ENCODE peak calls at places on chromosomes 13 and 19, in four cellular contexts. U, Z, I and C are unnamed samples.

GRCh38 chr19:46571495-46571894 is 29.6 kb upstream of the CALM3 start:
- DNase-seq in U (no peak), I (no peak), Z (peak; percentile 46), C (no peak)

GRCh38 chr13:70668983-70669382 is 560.7 kb upstream of the KLHL1 start:
- DNase-seq in U (no peak), I (no peak), Z (no peak), C (no peak)

GRCh38 chr19:12840091-12841079 is 2.1 kb downstream of the MAST1 start:
- DNase-seq in Z (peak; percentile 93), I (no peak), U (peak; percentile 35), C (no peak)

GRCh38 chr13:114231886-114232285 is 2.8 kb upstream of the CDC16 start:
- DNase-seq in U (no peak), Z (no peak), I (no peak), C (no peak)

GRCh38 chr19:46766569-46767317 is 20.5 kb upstream of the STRN4 start:
- DNase-seq in I (no peak), U (no peak), Z (peak; percentile 74), C (no peak)

GRCh38 chr13:26590951-26591350 is 33.5 kb downstream of the WASF3 start:
- DNase-seq in I (no peak), U (no peak), Z (no peak), C (no peak)

GRCh38 chr13:22877421-22877820 is 303.4 kb upstream of the SGCG start:
- DNase-seq in I (no peak), U (no peak), Z (no peak), C (no peak)

GRCh38 chr19:49997709-49998108 is 27.5 kb downstream of the VRK3 start:
- DNase-seq in Z (peak; percentile 79), I (peak; percentile 26), U (peak; percentile 40), C (peak; percentile 46)

GRCh38 chr19:45323671-45324081 is 1.0 kb upstream of the CKM start:
- DNase-seq in U (no peak), I (no peak), Z (no peak), C (no peak)

GRCh38 chr13:78161266-78161665 is 242.6 kb upstream of the EDNRB start:
- DNase-seq in I (no peak), Z (no peak), U (no peak), C (no peak)
- TF ChIP-seq SPI1 in I (no peak), Z (no peak), U (no peak), C (no peak)

GRCh38 chr19:51002101-51002532 is 713 bp upstream of the KLK8 start:
- DNase-seq in I (no peak), U (no peak), Z (no peak), C (no peak)
- TF ChIP-seq SPI1 in I (no peak), U (no peak), Z (no peak), C (no peak)

GRCh38 chr19:37943480-37943879 is 36.5 kb downstream of the SIPA1L3 start:
- DNase-seq in U (no peak), I (no peak), Z (peak; percentile 64), C (no peak)
- TF ChIP-seq SPI1 in U (no peak), I (no peak), Z (no peak), C (no peak)

DNA sequence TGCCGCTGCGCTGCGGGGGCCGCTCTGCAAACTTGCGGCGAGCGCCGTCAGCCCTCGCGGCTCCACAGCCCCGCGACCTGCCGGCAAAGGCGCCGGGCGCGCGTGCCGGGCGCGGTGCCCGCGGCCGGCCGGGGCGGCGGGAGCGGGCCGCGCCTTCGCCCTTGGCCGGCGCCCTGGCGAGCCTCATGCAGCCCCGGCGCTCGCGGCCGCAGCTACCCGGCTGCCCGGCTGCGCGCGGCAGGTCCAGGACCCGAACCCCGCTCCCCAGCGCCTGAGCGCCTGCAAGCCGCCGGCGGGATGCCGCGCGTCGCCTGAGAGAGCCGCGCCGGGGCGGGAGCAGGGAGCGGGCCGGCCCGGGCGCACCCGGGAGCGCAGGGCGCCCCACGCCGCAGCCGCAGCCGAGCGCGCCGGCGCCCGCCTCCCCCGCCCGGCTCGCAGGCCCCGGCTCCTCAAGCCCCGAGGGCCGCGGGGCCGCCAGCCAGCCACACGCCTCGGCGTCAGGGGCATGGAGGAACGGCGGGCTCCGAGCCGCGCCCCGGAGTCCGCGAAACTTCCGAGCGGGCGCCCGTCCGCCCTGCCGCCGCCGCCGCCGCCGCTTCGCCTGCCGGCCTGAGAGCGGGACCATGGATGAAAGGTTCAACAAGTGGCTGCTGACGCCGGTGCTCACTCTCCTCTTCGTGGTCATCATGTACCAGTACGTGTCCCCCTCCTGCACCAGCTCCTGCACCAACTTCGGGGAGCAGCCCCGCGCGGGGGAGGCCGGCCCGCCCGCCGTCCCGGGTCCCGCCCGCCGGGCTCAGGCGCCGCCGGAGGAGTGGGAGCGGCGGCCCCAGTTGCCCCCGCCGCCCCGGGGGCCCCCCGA is 564 bp downstream of the HS6ST3 start:
- DNase-seq in U (no peak), I (no peak), Z (peak; percentile 5), C (peak; percentile 48)
- TF ChIP-seq SPI1 in U (no peak), I (no peak), Z (no peak), C (no peak)

GRCh38 chr13:50127726-50128291 is 112.6 kb downstream of the KCNRG start:
- DNase-seq in I (no peak), U (no peak), Z (no peak), C (no peak)

GRCh38 chr13:50125306-50125555 is 110.0 kb downstream of the KCNRG start:
- DNase-seq in U (peak; percentile 47), Z (no peak), I (no peak), C (peak; percentile 22)

GRCh38 chr13:50125556-50126377 is 110.5 kb downstream of the KCNRG start:
- DNase-seq in U (peak; percentile 85), Z (peak; percentile 77), I (no peak), C (peak; percentile 38)

GRCh38 chr13:50127017-50127725 is 111.9 kb downstream of the KCNRG start:
- DNase-seq in U (no peak), I (no peak), Z (no peak), C (no peak)

GRCh38 chr13:50126378-50127016 is 111.3 kb downstream of the KCNRG start:
- DNase-seq in I (no peak), Z (no peak), U (peak; percentile 51), C (no peak)
- TF ChIP-seq SPI1 in I (no peak), Z (no peak), U (no peak), C (no peak)